ENCODE peak calls at places on chromosomes 11 and 22, in six cellular contexts. M, X, W, L, E and P are unnamed samples.

GRCh38 chr11:14904745-14905103 is 12.7 kb upstream of the CYP2R1 start:
- DNase-seq in M (no peak), X (peak), W (peak), L (peak), E (no peak), P (peak)

GRCh38 chr22:45551310-45552016 is 48.8 kb downstream of the FBLN1 start:
- DNase-seq in M (no peak), X (no peak), W (no peak), L (no peak), E (no peak), P (no peak)

GRCh38 chr22:49348631-49349030 is 479.0 kb downstream of the BRD1 start:
- DNase-seq in M (no peak), X (no peak), W (no peak), L (no peak), E (no peak), P (no peak)

GRCh38 chr11:3021125-3021524 is 29.0 kb upstream of the NAP1L4 start:
- DNase-seq in M (no peak), X (no peak), W (no peak), L (no peak), E (no peak), P (peak)

GRCh38 chr22:37064553-37064952 is 13.0 kb downstream of the KCTD17 start:
- DNase-seq in M (no peak), X (no peak), W (no peak), L (no peak), E (no peak), P (no peak)

GRCh38 chr11:59263225-59263894 is 50.6 kb upstream of the MPEG1 start:
- DNase-seq in M (no peak), X (no peak), W (no peak), L (no peak), E (no peak), P (peak)

GRCh38 chr11:44006882-44007495 is 40.8 kb upstream of the ACCSL start:
- DNase-seq in M (no peak), X (no peak), W (no peak), L (no peak), E (no peak), P (no peak)

GRCh38 chr11:111961389-111962300 is 24.5 kb downstream of the DIXDC1 start:
- DNase-seq in M (no peak), X (no peak), W (no peak), L (no peak), E (no peak), P (no peak)

GRCh38 chr11:110712643-110713468 is 619 bp upstream of the ARHGAP20 start:
- DNase-seq in M (no peak), X (no peak), W (no peak), L (no peak), E (no peak), P (peak)

GRCh38 chr22:39348909-39349505 is 784 bp upstream of the SYNGR1 start:
- DNase-seq in M (no peak), X (no peak), W (no peak), L (no peak), E (no peak), P (no peak)

GRCh38 chr11:70538641-70539359 is 140.5 kb downstream of the CTTN start:
- DNase-seq in M (no peak), X (no peak), W (no peak), L (no peak), E (no peak), P (no peak)

GRCh38 chr11:17770917-17771316 is 36.3 kb downstream of the KCNC1 start:
- DNase-seq in M (no peak), X (no peak), W (no peak), L (no peak), E (no peak), P (no peak)